ENCODE peak calls at places on chromosomes 13 and 19, in five cellular contexts. P is NCI-H2081; F is globus pallidus; Y is naive thymus-derived CD8-positive, alpha-beta T cell; K is erythroblast. D is an unnamed sample.

GRCh38 chr19:38263696-38264485 is 482 bp upstream of the SPINT2 start:
- DNase-seq in P (peak; percentile 91), F (no peak), Y (peak; percentile 88), K (no peak), D (peak; percentile 73)

GRCh38 chr19:41894350-41894749 is 11.4 kb downstream of the ARHGEF1 start:
- DNase-seq in P (no peak), F (no peak), Y (no peak), K (no peak), D (no peak)

GRCh38 chr19:31408460-31409124 is 59.4 kb upstream of the TSHZ3 start:
- DNase-seq in P (no peak), F (no peak), Y (no peak), K (no peak), D (no peak)

GRCh38 chr13:111904701-111905608 is 162.0 kb upstream of the SOX1 start:
- DNase-seq in P (no peak), F (no peak), Y (peak; percentile 50), K (peak; percentile 14), D (peak; percentile 5)

GRCh38 chr19:44867578-44867977 is 21.5 kb downstream of the NECTIN2 start:
- DNase-seq in P (no peak), F (no peak), Y (no peak), K (no peak), D (no peak)

GRCh38 chr19:51587264-51588191 is 16.4 kb downstream of the ZNF175 start:
- DNase-seq in P (no peak), F (no peak), Y (no peak), K (no peak), D (no peak)

GRCh38 chr13:30002577-30002976 is 152.2 kb upstream of the UBL3 start:
- DNase-seq in P (no peak), F (no peak), Y (no peak), K (no peak), D (no peak)

GRCh38 chr19:3358919-3359849 is 7.2 kb upstream of the NFIC start:
- DNase-seq in P (peak; percentile 45), F (peak; percentile 75), Y (peak; percentile 83), K (peak; percentile 81), D (peak; percentile 82)

GRCh38 chr19:53624776-53625540 is 6.8 kb upstream of the DPRX start:
- DNase-seq in P (no peak), F (no peak), Y (no peak), K (no peak), D (no peak)

GRCh38 chr19:39520541-39521204 is 5.7 kb downstream of the SELENOV start:
- DNase-seq in P (no peak), F (no peak), Y (no peak), K (no peak), D (no peak)

GRCh38 chr19:11203194-11204075 is 6.1 kb upstream of the KANK2 start:
- DNase-seq in P (peak; percentile 11), F (no peak), Y (peak; percentile 52), K (peak; percentile 73), D (peak; percentile 94)

GRCh38 chr19:45768644-45769053 is 403 bp downstream of the SIX5 start:
- DNase-seq in P (no peak), F (no peak), Y (peak; percentile 66), K (peak; percentile 72), D (no peak)

GRCh38 chr13:110012102-110012739 is 225.8 kb upstream of the IRS2 start:
- DNase-seq in P (no peak), F (no peak), Y (no peak), K (no peak), D (no peak)

GRCh38 chr13:72104656-72105180 is 237.7 kb upstream of the DACH1 start:
- DNase-seq in P (no peak), F (no peak), Y (no peak), K (no peak), D (no peak)